ENCODE peak calls at places on chromosomes 3 and 15, in five cellular contexts. N is stimulated activated CD8-positive, alpha-beta memory T cell treated with anti-CD3 and anti-CD28 coated beads, Interleukin-7, amount 100 ng/mL, for 24 hours; B is left ventricle myocardium superior; V is non-pigmented ciliary epithelial cell; M is germinal center. S is an unnamed sample.

GRCh38 chr3:110905096-110905495 is 166.5 kb upstream of the NECTIN3 start:
- DNase-seq in M (no peak), V (no peak), B (no peak), N (no peak), S (no peak)

GRCh38 chr3:156488771-156489170 is 66.1 kb downstream of the SSR3 start:
- DNase-seq in B (no peak), M (no peak), N (no peak), V (no peak), S (no peak)

GRCh38 chr3:157190242-157190876 is 30.4 kb upstream of the CCNL1 start:
- DNase-seq in V (no peak), B (no peak), N (no peak), M (no peak), S (no peak)

GRCh38 chr15:40064231-40064894 is 25.4 kb upstream of the SRP14 start:
- DNase-seq in N (no peak), V (peak; percentile 65), M (peak; percentile 66), B (no peak), S (no peak)

GRCh38 chr3:37953226-37953625 is 37.4 kb upstream of the VILL start:
- DNase-seq in M (no peak), N (no peak), V (no peak), B (no peak), S (no peak)

GRCh38 chr3:130258532-130258952 is 86.9 kb upstream of the COL6A5 start:
- DNase-seq in M (no peak), N (no peak), B (peak; percentile 54), V (no peak), S (peak; percentile 50)

GRCh38 chr15:22979699-22980188 is 424 bp downstream of the CYFIP1 start:
- DNase-seq in N (no peak), V (no peak), B (peak; percentile 53), M (peak; percentile 18), S (no peak)

GRCh38 chr3:33447958-33448357 is 7.8 kb upstream of the UBP1 start:
- DNase-seq in N (no peak), V (no peak), M (no peak), B (no peak), S (no peak)

GRCh38 chr15:90219421-90220141 is 14.2 kb downstream of the CIB1 start:
- DNase-seq in V (no peak), M (peak; percentile 79), B (peak; percentile 74), N (no peak), S (peak; percentile 71)

GRCh38 chr15:31439328-31439727 is 112.7 kb downstream of the KLF13 start:
- DNase-seq in M (no peak), B (peak; percentile 32), N (no peak), V (no peak), S (no peak)

GRCh38 chr15:91471410-91471993 is 371.4 kb downstream of the SV2B start:
- DNase-seq in N (no peak), V (no peak), B (no peak), M (no peak), S (no peak)

GRCh38 chr3:10883478-10884234 is 67.6 kb downstream of the SLC6A11 start:
- DNase-seq in M (no peak), V (no peak), B (no peak), N (no peak), S (no peak)

GRCh38 chr3:56915969-56916586 is 114.3 kb upstream of the ARHGEF3 start:
- DNase-seq in M (peak; percentile 51), N (peak; percentile 35), V (no peak), B (peak; percentile 50), S (peak; percentile 57)

GRCh38 chr15:58457466-58457965 is 25.7 kb downstream of the LIPC start:
- DNase-seq in B (no peak), N (no peak), V (peak; percentile 62), M (no peak), S (no peak)

GRCh38 chr3:109152326-109152725 is 15.8 kb downstream of the C3orf85 start:
- DNase-seq in B (no peak), V (no peak), M (no peak), N (no peak), S (no peak)

GRCh38 chr15:31311735-31312134 is 14.9 kb upstream of the KLF13 start:
- DNase-seq in M (no peak), N (no peak), B (no peak), V (no peak), S (no peak)

GRCh38 chr3:171190668-171191067 is 164.1 kb upstream of the SLC2A2 start:
- DNase-seq in N (no peak), M (no peak), B (no peak), V (no peak), S (no peak)

S was measured in Right ventricle myocardium superior.